ENCODE peak calls at places on chromosomes 12 and 14, in four cellular contexts. One of them, this sample, is unnamed.

GRCh38 chr12:68611094-68611818 is 557 bp downstream of the RAP1B start:
- DNase-seq in GM23248: peak; percentile 84
- DNase-seq in tibial nerve: peak; percentile 62
- DNase-seq in lung: peak; percentile 65
- DNase-seq in this sample: peak; percentile 21

GRCh38 chr12:121845699-121846098 is 13.0 kb downstream of the HPD start:
- DNase-seq in GM23248: no peak
- DNase-seq in tibial nerve: no peak
- DNase-seq in lung: no peak
- DNase-seq in this sample: no peak

GRCh38 chr12:115423546-115423987 is 739.6 kb upstream of the TBX3 start:
- DNase-seq in GM23248: no peak
- DNase-seq in tibial nerve: no peak
- DNase-seq in lung: no peak
- DNase-seq in this sample: no peak

GRCh38 chr12:87784350-87784749 is 244.9 kb downstream of the C12orf50 start:
- DNase-seq in GM23248: no peak
- DNase-seq in tibial nerve: no peak
- DNase-seq in lung: no peak
- DNase-seq in this sample: no peak

GRCh38 chr12:5200276-5201087 is 156.8 kb downstream of the KCNA5 start:
- DNase-seq in GM23248: peak; percentile 46
- DNase-seq in tibial nerve: peak; percentile 19
- DNase-seq in lung: no peak
- DNase-seq in this sample: no peak

GRCh38 chr12:49244161-49244560 is 20.7 kb upstream of the TUBA1C start:
- DNase-seq in GM23248: peak; percentile 75
- DNase-seq in tibial nerve: no peak
- DNase-seq in lung: no peak
- DNase-seq in this sample: no peak

GRCh38 chr12:55428844-55429243 is 2.8 kb downstream of the OR6C76 start:
- DNase-seq in GM23248: no peak
- DNase-seq in tibial nerve: no peak
- DNase-seq in lung: no peak
- DNase-seq in this sample: no peak

GRCh38 chr14:67940894-67941455 is 121.4 kb downstream of the RAD51B start:
- DNase-seq in GM23248: peak; percentile 73
- DNase-seq in tibial nerve: no peak
- DNase-seq in lung: no peak
- DNase-seq in this sample: no peak

GRCh38 chr12:98814254-98814653 is 169.2 kb downstream of the APAF1 start:
- DNase-seq in GM23248: no peak
- DNase-seq in tibial nerve: no peak
- DNase-seq in lung: no peak
- DNase-seq in this sample: no peak

GRCh38 chr14:93042968-93043940 is 72.5 kb downstream of the ITPK1 start:
- DNase-seq in GM23248: peak; percentile 92
- DNase-seq in tibial nerve: no peak
- DNase-seq in lung: peak; percentile 90
- DNase-seq in this sample: no peak

GRCh38 chr14:103867523-103867953 is 20.2 kb upstream of the PPP1R13B start:
- DNase-seq in GM23248: no peak
- DNase-seq in tibial nerve: no peak
- DNase-seq in lung: peak; percentile 51
- DNase-seq in this sample: no peak

GRCh38 chr12:823043-823698 is 70.8 kb downstream of the WNK1 start:
- DNase-seq in GM23248: no peak
- DNase-seq in tibial nerve: no peak
- DNase-seq in lung: no peak
- DNase-seq in this sample: no peak

GRCh38 chr14:101074124-101075024 is 170.9 kb upstream of the RTL1 start:
- DNase-seq in GM23248: no peak
- DNase-seq in tibial nerve: no peak
- DNase-seq in lung: peak; percentile 23
- DNase-seq in this sample: no peak

GRCh38 chr12:82097877-82098276 is 260.3 kb downstream of the CCDC59 start:
- DNase-seq in GM23248: no peak
- DNase-seq in tibial nerve: no peak
- DNase-seq in lung: no peak
- DNase-seq in this sample: no peak

GRCh38 chr12:15520083-15520482 is 197.8 kb downstream of the PTPRO start:
- DNase-seq in GM23248: no peak
- DNase-seq in tibial nerve: no peak
- DNase-seq in lung: no peak
- DNase-seq in this sample: no peak

GRCh38 chr12:110940296-110940695 is 19.9 kb upstream of the MYL2 start:
- DNase-seq in GM23248: no peak
- DNase-seq in tibial nerve: no peak
- DNase-seq in lung: no peak
- DNase-seq in this sample: no peak

GRCh38 chr12:107762874-107763273 is 1.9 kb upstream of the PRDM4 start:
- DNase-seq in GM23248: no peak
- DNase-seq in tibial nerve: no peak
- DNase-seq in lung: no peak
- DNase-seq in this sample: no peak

GRCh38 chr12:106780010-106780625 is 5.6 kb downstream of the RIC8B start:
- DNase-seq in GM23248: peak; percentile 21
- DNase-seq in tibial nerve: no peak
- DNase-seq in lung: no peak
- DNase-seq in this sample: no peak

GRCh38 chr14:31287294-31287972 is 79.8 kb upstream of the HECTD1 start:
- DNase-seq in GM23248: no peak
- DNase-seq in tibial nerve: no peak
- DNase-seq in lung: no peak
- DNase-seq in this sample: no peak

DNA sequence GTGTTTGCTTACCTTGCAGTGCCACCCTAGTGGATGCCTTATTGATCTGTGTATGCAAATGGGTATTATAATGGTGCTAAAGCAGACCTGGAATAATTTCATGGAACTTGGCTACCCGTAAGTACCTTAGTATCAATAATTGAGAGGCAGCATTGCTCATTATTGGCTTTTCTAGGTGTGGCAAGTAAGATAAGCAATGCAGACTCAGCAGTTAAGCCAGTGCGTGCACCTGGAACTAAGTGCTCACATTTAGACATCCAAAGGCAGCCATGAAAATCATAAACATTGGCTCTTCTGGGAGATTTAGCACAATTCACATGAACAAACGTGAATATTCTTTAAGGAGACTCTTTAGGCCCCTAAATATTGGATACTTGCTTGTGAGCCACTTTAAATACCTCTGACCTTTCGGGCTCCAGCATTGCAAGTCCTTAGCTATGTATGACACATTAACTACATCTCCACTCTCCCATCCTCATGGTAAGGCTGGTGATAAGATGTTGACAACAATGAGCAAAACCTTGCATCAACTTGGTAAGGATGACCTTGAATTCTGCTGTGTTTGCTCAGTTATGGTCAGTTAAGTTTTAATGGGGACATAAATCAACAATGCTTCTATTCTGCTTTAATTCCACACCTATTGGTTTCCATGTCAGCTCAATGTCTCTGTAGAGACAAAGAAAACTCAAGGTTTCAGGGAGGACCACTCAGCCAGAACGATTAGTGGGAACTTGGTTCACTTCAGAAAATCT is 112.0 kb downstream of the SLC5A8 start:
- DNase-seq in GM23248: no peak
- DNase-seq in tibial nerve: no peak
- DNase-seq in lung: no peak
- DNase-seq in this sample: no peak
- H3K9me3 ChIP-seq in GM23248: no peaks in the 10 kb centered on the region
- H3K9me3 ChIP-seq in tibial nerve: no peaks in the 10 kb centered on the region
- H3K9me3 ChIP-seq in lung: no peaks in the 10 kb centered on the region
- H3K9me3 ChIP-seq in this sample: no peaks in the 10 kb centered on the region

DNA sequence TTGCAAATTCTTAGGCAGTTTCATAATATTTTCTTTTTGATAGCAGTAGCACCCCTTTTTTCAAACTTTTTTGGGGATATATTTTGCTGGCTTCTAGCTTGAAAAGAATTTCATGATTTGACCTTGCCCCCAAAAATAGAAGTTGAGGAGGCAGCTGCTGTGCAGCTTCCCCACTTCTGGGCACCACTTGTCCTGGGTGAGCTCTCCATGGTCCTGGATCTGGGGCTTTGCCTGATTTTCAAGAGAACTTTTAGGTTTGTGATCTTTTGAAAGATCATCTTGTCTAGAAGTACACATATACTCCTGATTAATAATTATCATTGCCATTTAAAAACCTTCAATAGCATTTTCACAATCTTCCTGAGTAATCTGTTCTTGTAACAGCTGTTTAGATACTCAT is 271.6 kb downstream of the NPAS3 start:
- DNase-seq in GM23248: peak; percentile 41
- DNase-seq in tibial nerve: no peak
- DNase-seq in lung: no peak
- DNase-seq in this sample: no peak
- H3K9me3 ChIP-seq in GM23248: no peaks in the 10 kb centered on the region
- H3K9me3 ChIP-seq in tibial nerve: no peaks in the 10 kb centered on the region
- H3K9me3 ChIP-seq in lung: no peaks in the 10 kb centered on the region
- H3K9me3 ChIP-seq in this sample: no peaks in the 10 kb centered on the region

GRCh38 chr12:132250707-132251106 is 78.7 kb downstream of the GALNT9 start:
- DNase-seq in GM23248: no peak
- DNase-seq in tibial nerve: no peak
- DNase-seq in lung: no peak
- DNase-seq in this sample: no peak
- H3K9me3 ChIP-seq in GM23248: no peaks in the 10 kb centered on the region
- H3K9me3 ChIP-seq in tibial nerve: no peaks in the 10 kb centered on the region
- H3K9me3 ChIP-seq in lung: no peaks in the 10 kb centered on the region
- H3K9me3 ChIP-seq in this sample: no peaks in the 10 kb centered on the region

DNA sequence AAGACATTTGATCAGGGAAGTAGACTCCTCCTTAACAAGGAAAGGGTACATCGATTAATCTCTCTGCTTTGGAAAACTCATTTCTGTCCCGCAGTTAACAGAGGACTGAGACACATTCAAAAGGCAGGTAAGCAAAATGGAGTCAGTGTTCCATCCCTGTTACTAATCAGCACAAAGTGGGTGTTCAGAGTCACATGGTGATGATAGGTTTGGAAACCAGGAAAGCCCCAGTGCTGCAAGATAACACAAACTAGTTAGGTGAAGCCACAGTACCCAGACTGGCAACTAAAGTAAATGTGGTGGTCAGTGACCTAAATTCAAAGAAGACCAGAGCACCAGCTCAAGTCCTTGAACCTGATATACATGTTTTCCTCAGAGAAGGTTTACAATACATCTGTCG is 1.8 kb downstream of the OR4K17 start:
- DNase-seq in GM23248: no peak
- DNase-seq in tibial nerve: no peak
- DNase-seq in lung: no peak
- DNase-seq in this sample: no peak
- H3K9me3 ChIP-seq in GM23248: peaks cover 4% of the 10 kb centered on the region
- H3K9me3 ChIP-seq in tibial nerve: no peaks in the 10 kb centered on the region
- H3K9me3 ChIP-seq in lung: peaks cover 3% of the 10 kb centered on the region
- H3K9me3 ChIP-seq in this sample: no peaks in the 10 kb centered on the region

GRCh38 chr14:35337074-35337556 is 44.9 kb downstream of the PSMA6 start:
- DNase-seq in GM23248: no peak
- DNase-seq in tibial nerve: no peak
- DNase-seq in lung: no peak
- DNase-seq in this sample: no peak
- H3K9me3 ChIP-seq in GM23248: no peaks in the 10 kb centered on the region
- H3K9me3 ChIP-seq in tibial nerve: no peaks in the 10 kb centered on the region
- H3K9me3 ChIP-seq in lung: no peaks in the 10 kb centered on the region
- H3K9me3 ChIP-seq in this sample: no peaks in the 10 kb centered on the region

DNA sequence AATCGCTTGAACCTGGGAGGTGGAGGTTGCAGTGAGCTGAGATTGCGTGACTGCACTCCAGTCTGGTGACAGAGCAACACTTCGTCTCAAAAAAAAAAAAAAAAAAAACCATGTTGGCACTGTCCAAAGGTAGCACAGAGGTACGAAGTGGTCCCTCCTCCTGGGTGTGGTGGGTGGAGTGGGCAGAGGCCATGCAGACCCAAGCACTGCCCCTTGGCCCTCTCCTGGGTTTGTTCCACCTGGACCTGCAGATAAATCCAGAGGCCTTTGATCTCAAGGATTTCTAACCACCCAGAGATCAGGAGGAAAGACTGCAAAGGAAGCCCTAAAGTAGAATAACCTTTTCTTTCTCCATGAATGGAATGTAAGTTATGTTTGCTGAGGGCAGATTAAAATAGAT is 8.7 kb upstream of the GALNT6 start:
- DNase-seq in GM23248: no peak
- DNase-seq in tibial nerve: no peak
- DNase-seq in lung: no peak
- DNase-seq in this sample: no peak
- H3K9me3 ChIP-seq in GM23248: no peaks in the 10 kb centered on the region
- H3K9me3 ChIP-seq in tibial nerve: no peaks in the 10 kb centered on the region
- H3K9me3 ChIP-seq in lung: no peaks in the 10 kb centered on the region
- H3K9me3 ChIP-seq in this sample: no peaks in the 10 kb centered on the region

GRCh38 chr14:105861985-105862465 is 335.6 kb downstream of the TMEM121 start:
- DNase-seq in GM23248: no peak
- DNase-seq in tibial nerve: no peak
- DNase-seq in lung: no peak
- DNase-seq in this sample: peak; percentile 10
- H3K9me3 ChIP-seq in GM23248: no peaks in the 10 kb centered on the region
- H3K9me3 ChIP-seq in tibial nerve: no peaks in the 10 kb centered on the region
- H3K9me3 ChIP-seq in lung: no peaks in the 10 kb centered on the region
- H3K9me3 ChIP-seq in this sample: no peaks in the 10 kb centered on the region

DNA sequence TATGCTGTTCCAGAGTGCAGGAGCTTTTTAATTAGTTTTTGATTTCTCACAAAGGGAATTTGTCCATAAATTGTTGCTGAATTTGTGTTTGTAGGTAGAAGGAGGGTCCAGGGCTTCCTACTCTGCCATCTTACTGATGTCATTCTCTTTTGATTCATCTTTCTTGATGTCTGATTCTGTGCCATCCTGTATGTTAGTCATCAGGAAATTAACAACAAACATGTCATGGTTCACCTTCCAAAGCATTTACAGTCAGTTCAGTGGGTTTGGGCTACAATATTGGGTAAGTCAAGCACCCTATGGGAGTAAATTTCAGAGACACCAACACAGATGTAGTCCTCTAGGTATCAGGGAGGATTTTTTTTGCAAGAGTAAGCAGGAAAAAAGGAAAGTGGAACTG is 135.2 kb upstream of the SLC38A2 start:
- DNase-seq in GM23248: peak; percentile 31
- DNase-seq in tibial nerve: no peak
- DNase-seq in lung: no peak
- DNase-seq in this sample: no peak
- H3K9me3 ChIP-seq in GM23248: peaks cover 4% of the 10 kb centered on the region
- H3K9me3 ChIP-seq in tibial nerve: peaks cover 17% of the 10 kb centered on the region
- H3K9me3 ChIP-seq in lung: peaks cover 11% of the 10 kb centered on the region
- H3K9me3 ChIP-seq in this sample: peaks cover 5% of the 10 kb centered on the region